ENCODE peak calls at places on chromosomes 4 and X, in four cellular contexts. R is gastrocnemius medialis, I is cardiac muscle cell, C is thoracic aorta. M is an unnamed sample.

GRCh38 chrX:71181558-71181909 is 36.9 kb downstream of the NLGN3 start:
- DNase-seq in R (no peak), I (no peak), C (no peak), M (no peak)

GRCh38 chrX:104659037-104659744 is 93.2 kb downstream of the IL1RAPL2 start:
- DNase-seq in R (no peak), I (peak; percentile 19), C (peak; percentile 2), M (no peak)

GRCh38 chrX:56812515-56813105 is 83.6 kb downstream of the NBDY start:
- DNase-seq in I (peak; percentile 12), C (no peak), R (no peak), M (no peak)

GRCh38 chr4:91118597-91118996 is 991.4 kb downstream of the CCSER1 start:
- DNase-seq in I (no peak), R (no peak), C (no peak), M (no peak)

GRCh38 chr4:163161536-163162205 is 5.0 kb downstream of the NAF1 start:
- DNase-seq in R (no peak), I (peak; percentile 75), C (no peak), M (no peak)

GRCh38 chr4:57270350-57270749 is 160.2 kb upstream of the IGFBP7 start:
- DNase-seq in C (no peak), R (peak; percentile 10), I (peak; percentile 31), M (no peak)

GRCh38 chr4:184318852-184319251 is 101.2 kb upstream of the ENPP6 start:
- DNase-seq in C (no peak), R (no peak), I (no peak), M (no peak)

GRCh38 chr4:24840362-24840761 is 45.0 kb downstream of the SOD3 start:
- DNase-seq in C (no peak), R (no peak), I (no peak), M (no peak)

GRCh38 chrX:110569506-110569905 is 210.9 kb downstream of the RTL9 start:
- DNase-seq in I (no peak), C (no peak), R (no peak), M (no peak)

GRCh38 chr4:105944535-105944934 is 49.3 kb downstream of the NPNT start:
- DNase-seq in C (no peak), R (no peak), I (peak; percentile 71), M (no peak)

GRCh38 chr4:145482209-145483021 is 762 bp downstream of the SMAD1 start:
- DNase-seq in R (peak; percentile 64), I (peak; percentile 80), C (no peak), M (peak; percentile 61)

GRCh38 chr4:138724530-138724929 is 291.1 kb upstream of the NOCT start:
- DNase-seq in R (no peak), C (no peak), I (no peak), M (no peak)

GRCh38 chr4:37882665-37883296 is 8.1 kb upstream of the TBC1D1 start:
- DNase-seq in I (peak; percentile 18), C (no peak), R (no peak), M (no peak)

GRCh38 chr4:109164011-109164410 is 138.4 kb downstream of the COL25A1 start:
- DNase-seq in C (no peak), I (peak; percentile 67), R (no peak), M (no peak)

GRCh38 chr4:10161146-10161545 is 44.5 kb upstream of the WDR1 start:
- DNase-seq in C (no peak), I (peak; percentile 38), R (no peak), M (no peak)

GRCh38 chr4:183201331-183201730 is 102.3 kb downstream of the WWC2 start:
- DNase-seq in I (peak; percentile 33), C (no peak), R (no peak), M (no peak)

GRCh38 chr4:100421356-100421978 is 96.4 kb downstream of the EMCN start:
- DNase-seq in R (no peak), I (peak; percentile 57), C (no peak), M (no peak)

GRCh38 chr4:24763631-24764302 is 31.6 kb upstream of the SOD3 start:
- DNase-seq in C (no peak), I (peak; percentile 45), R (peak; percentile 74), M (no peak)

GRCh38 chrX:41350150-41350975 is 16.4 kb downstream of the DDX3X start:
- DNase-seq in R (no peak), I (peak; percentile 29), C (no peak), M (no peak)

GRCh38 chr4:136551753-136552152 is 980.5 kb downstream of the PCDH18 start:
- DNase-seq in I (no peak), R (no peak), C (no peak), M (no peak)

GRCh38 chrX:108163333-108164082 is 71.9 kb downstream of the ATG4A start:
- DNase-seq in R (no peak), I (no peak), C (no peak), M (no peak)

GRCh38 chr4:147831452-147832192 is 99.7 kb downstream of the ARHGAP10 start:
- DNase-seq in R (peak; percentile 75), I (peak; percentile 76), C (peak; percentile 31), M (peak; percentile 14)

GRCh38 chr4:64882311-64883086 is 473.2 kb upstream of the TECRL start:
- DNase-seq in I (no peak), C (no peak), R (no peak), M (peak; percentile 10)

GRCh38 chr4:16439003-16439402 is 212.7 kb upstream of the TAPT1 start:
- DNase-seq in I (no peak), R (no peak), C (no peak), M (no peak)

GRCh38 chr4:118931791-118932190 is 43.1 kb downstream of the SYNPO2 start:
- DNase-seq in I (no peak), R (no peak), C (no peak), M (no peak)

GRCh38 chr4:101693842-101694398 is 96.6 kb upstream of the BANK1 start:
- DNase-seq in I (no peak), R (no peak), C (no peak), M (no peak)

GRCh38 chrX:104411800-104412199 is 154.2 kb upstream of the IL1RAPL2 start:
- DNase-seq in I (no peak), R (no peak), C (no peak), M (no peak)

GRCh38 chr4:151530783-151531182 is 121.8 kb downstream of the FHIP1A start:
- DNase-seq in C (no peak), R (no peak), I (peak; percentile 50), M (no peak)
- TF ChIP-seq CTCF in C (no peak), R (no peak), I (peak; percentile 50), M (no peak)

DNA sequence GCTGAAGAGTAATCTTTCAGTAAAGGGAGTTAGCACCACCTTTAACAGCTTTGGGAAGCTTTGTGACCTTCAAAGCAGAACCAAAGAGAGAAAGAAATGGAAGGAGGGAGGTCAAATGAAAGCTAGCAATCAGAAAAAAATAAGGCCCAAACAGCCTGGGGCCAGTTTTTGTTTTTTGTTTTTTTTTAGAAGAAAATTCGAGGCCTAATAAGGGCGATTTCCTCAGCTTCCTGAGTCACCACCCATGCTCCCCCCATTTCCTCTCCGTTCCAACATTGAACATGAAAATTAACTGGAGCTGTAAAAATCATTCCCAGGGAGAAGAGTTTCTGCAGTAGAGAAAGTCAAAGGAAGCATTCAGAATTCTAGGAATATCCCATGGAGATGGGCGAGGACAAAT is 115.1 kb downstream of the SH3KBP1 start:
- DNase-seq in I (peak; percentile 45), R (no peak), C (no peak), M (no peak)
- H3K4me1 ChIP-seq in I (no peaks in the 10 kb centered on the region), R (no peaks in the 10 kb centered on the region), C (no peaks in the 10 kb centered on the region), M (no peaks in the 10 kb centered on the region)

GRCh38 chrX:19650996-19651395 is 135.7 kb upstream of the MAP3K15 start:
- DNase-seq in I (no peak), R (no peak), C (no peak), M (no peak)
- H3K4me3 ChIP-seq in I (no peak overlapping the region), R (no peak overlapping the region), C (no peak overlapping the region), M (no peak overlapping the region)

GRCh38 chrX:112642349-112642748 is 37.4 kb downstream of the LHFPL1 start:
- DNase-seq in I (peak; percentile 57), C (no peak), R (no peak), M (peak; percentile 21)
- TF ChIP-seq CTCF in I (peak; percentile 59), C (peak; percentile 54), R (peak; percentile 71), M (peak; percentile 70)

GRCh38 chrX:121360280-121360679 is 312.9 kb downstream of the GLUD2 start:
- DNase-seq in I (no peak), R (no peak), C (no peak), M (no peak)

GRCh38 chrX:121356850-121357171 is 309.4 kb downstream of the GLUD2 start:
- DNase-seq in R (no peak), I (no peak), C (no peak), M (no peak)

DNA sequence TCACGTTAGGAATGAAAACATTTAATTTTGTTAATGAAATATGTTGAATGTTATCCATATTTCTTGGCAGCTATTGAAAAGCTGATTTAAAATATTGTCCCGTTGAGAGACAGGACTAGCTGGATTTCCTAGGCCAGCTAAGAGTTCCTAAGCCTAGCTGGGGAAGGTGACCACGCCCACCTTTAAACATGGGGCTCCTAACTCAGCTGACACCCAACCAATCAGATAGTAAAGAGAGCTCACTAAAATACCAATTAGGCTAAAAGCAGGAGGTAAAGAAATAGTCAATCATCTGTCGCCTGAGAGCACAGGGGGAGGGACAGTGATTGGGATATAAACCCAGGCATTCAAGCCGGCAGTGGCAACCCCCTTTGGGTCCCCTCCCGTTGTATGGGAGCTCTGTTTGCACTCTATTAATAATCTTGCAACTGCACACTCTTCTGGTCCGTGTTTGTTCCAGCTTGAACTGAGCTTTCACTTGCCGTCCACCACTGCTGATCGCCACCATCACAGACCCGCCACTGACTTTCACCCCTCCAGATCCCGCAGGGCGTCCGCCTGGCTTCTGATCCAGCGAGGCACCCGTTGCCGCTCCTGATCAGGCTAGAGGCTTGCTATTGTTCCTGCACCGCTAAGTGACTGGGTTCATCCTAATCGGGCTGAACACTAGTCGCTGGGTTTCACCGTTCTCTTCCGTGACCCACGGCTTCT is 308.9 kb downstream of the GLUD2 start:
- DNase-seq in C (no peak), R (no peak), I (no peak), M (no peak)
- H3K4me1 ChIP-seq in C (no peaks in the 10 kb centered on the region), R (no peaks in the 10 kb centered on the region), I (no peaks in the 10 kb centered on the region), M (no peaks in the 10 kb centered on the region)

M was measured in BE2C.